ENCODE peak calls at places on chromosomes 11 and 22, in four cellular contexts. Z is OCI-LY7, K is gastrocnemius medialis, J is fibroblast of pulmonary artery. G is an unnamed sample.

GRCh38 chr22:28442264-28442950 is 237.2 kb downstream of the TTC28 start:
- DNase-seq in Z (peak; percentile 63), K (peak; percentile 59), J (peak; percentile 81), G (peak; percentile 65)

GRCh38 chr22:48715511-48715910 is 1112.2 kb downstream of the BRD1 start:
- DNase-seq in Z (no peak), K (no peak), J (no peak), G (no peak)

GRCh38 chr22:47192106-47192650 is 429.7 kb downstream of the TBC1D22A start:
- DNase-seq in Z (no peak), K (no peak), J (no peak), G (no peak)

GRCh38 chr11:120267319-120267718 is 27.4 kb downstream of the POU2F3 start:
- DNase-seq in Z (peak; percentile 3), K (no peak), J (no peak), G (no peak)

GRCh38 chr11:60700689-60701508 is 1.5 kb downstream of the MS4A8 start:
- DNase-seq in Z (peak; percentile 32), K (no peak), J (peak; percentile 11), G (peak; percentile 13)

GRCh38 chr11:121762820-121763219 is 310.1 kb upstream of the SORL1-AS1 start:
- DNase-seq in Z (peak; percentile 23), K (no peak), J (peak; percentile 47), G (peak; percentile 47)

GRCh38 chr22:45240810-45241631 is at the start of gene KIAA0930:
- DNase-seq in Z (peak; percentile 90), K (peak; percentile 69), J (peak; percentile 71), G (peak; percentile 68)

GRCh38 chr22:38345782-38346181 is 28.5 kb upstream of the CSNK1E start:
- DNase-seq in Z (no peak), K (no peak), J (no peak), G (no peak)

GRCh38 chr11:3163241-3163981 is 1.7 kb downstream of the OSBPL5 start:
- DNase-seq in Z (no peak), K (no peak), J (no peak), G (no peak)

GRCh38 chr22:42397332-42398246 is 34.6 kb downstream of the NFAM1 start:
- DNase-seq in Z (peak; percentile 71), K (no peak), J (no peak), G (no peak)

GRCh38 chr11:125591659-125592304 is 870 bp upstream of the STT3A start:
- DNase-seq in Z (peak; percentile 19), K (peak; percentile 7), J (peak; percentile 22), G (peak; percentile 64)

GRCh38 chr11:27319065-27319464 is 44.0 kb downstream of the CCDC34 start:
- DNase-seq in Z (no peak), K (no peak), J (no peak), G (peak; percentile 69)

GRCh38 chr11:93288079-93288478 is 42.5 kb upstream of the DEUP1 start:
- DNase-seq in Z (peak; percentile 74), K (no peak), J (no peak), G (peak; percentile 10)

GRCh38 chr22:47206819-47207218 is 444.4 kb downstream of the TBC1D22A start:
- DNase-seq in Z (no peak), K (no peak), J (no peak), G (no peak)

GRCh38 chr22:42330953-42331525 is 60.6 kb upstream of the TCF20 start:
- DNase-seq in Z (peak; percentile 77), K (no peak), J (no peak), G (no peak)

GRCh38 chr22:42863349-42863911 is 6.4 kb upstream of the ARFGAP3 start:
- DNase-seq in Z (no peak), K (no peak), J (peak; percentile 74), G (peak; percentile 82)

GRCh38 chr22:39282642-39283311 is 36.6 kb downstream of the RPL3 start:
- DNase-seq in Z (no peak), K (no peak), J (peak; percentile 28), G (peak; percentile 41)

GRCh38 chr11:47412152-47412746 is 3.9 kb downstream of the SLC39A13 start:
- DNase-seq in Z (peak; percentile 71), K (no peak), J (peak; percentile 44), G (peak; percentile 36)

GRCh38 chr11:102421262-102421661 is 31.3 kb downstream of the TMEM123 start:
- DNase-seq in Z (peak; percentile 81), K (no peak), J (no peak), G (no peak)

GRCh38 chr11:97740783-97741151 is 1280.0 kb upstream of the CNTN5 start:
- DNase-seq in Z (no peak), K (no peak), J (no peak), G (no peak)

GRCh38 chr11:112004389-112004788 is 20.8 kb upstream of the DLAT start:
- DNase-seq in Z (peak; percentile 70), K (no peak), J (no peak), G (no peak)
- TF ChIP-seq CTCF in Z (peak; percentile 79), K (no peak), J (peak; percentile 32), G (peak; percentile 35)

GRCh38 chr22:41234815-41235687 is 5.7 kb downstream of the CHADL start:
- DNase-seq in Z (no peak), K (no peak), J (no peak), G (no peak)

GRCh38 chr22:41237707-41238569 is 2.8 kb downstream of the CHADL start:
- DNase-seq in Z (peak; percentile 79), K (peak; percentile 17), J (peak; percentile 36), G (peak; percentile 74)

GRCh38 chr22:41239443-41240128 is 1.1 kb downstream of the CHADL start:
- DNase-seq in Z (no peak), K (no peak), J (no peak), G (no peak)

GRCh38 chr22:41238570-41239442 is 1.9 kb downstream of the CHADL start:
- DNase-seq in Z (no peak), K (no peak), J (no peak), G (no peak)

DNA sequence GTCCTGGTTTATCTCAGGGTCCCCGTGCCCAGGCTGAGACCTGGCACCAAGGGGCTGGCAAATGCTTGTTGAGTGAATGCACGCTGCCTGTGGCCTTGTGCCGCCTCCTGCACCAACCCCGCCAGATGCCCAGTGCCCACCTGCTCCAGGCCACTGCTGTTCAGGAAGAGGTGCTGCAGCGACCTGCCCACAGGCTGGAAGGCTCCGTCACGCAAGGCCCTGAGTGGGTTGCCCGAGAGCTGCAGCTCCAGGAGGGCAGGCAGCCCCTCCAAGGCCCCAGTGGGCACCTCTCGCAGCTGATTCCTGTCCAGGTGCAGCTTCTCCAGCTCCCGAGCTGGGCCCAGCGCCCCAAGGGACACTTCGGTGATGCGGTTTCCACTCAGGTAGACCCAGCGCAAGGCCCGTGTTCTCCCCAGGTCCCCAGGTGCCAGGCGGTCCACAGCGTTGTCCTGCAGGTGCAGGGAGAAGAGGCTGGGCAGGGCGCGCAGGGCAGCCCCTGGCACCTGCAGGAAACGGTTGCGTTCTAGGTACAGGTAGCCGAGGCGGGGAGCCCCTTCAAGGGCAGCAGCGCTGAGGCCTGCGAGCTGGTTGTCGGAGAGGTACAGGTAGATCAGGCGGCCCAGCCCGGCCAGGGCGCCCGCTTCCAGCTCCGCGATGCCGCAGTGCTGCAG is 3.6 kb downstream of the CHADL start:
- DNase-seq in Z (no peak), K (no peak), J (no peak), G (no peak)
- H3K4me3 ChIP-seq in Z (no peak overlapping the region), K (peak overlapping the region; percentile 53), J (peak overlapping the region; percentile 12), G (peak overlapping the region; percentile 16)

GRCh38 chr11:114256176-114256897 is 39.9 kb upstream of the NNMT start:
- DNase-seq in Z (no peak), K (no peak), J (no peak), G (no peak)

GRCh38 chr11:114258696-114259095 is 37.5 kb upstream of the NNMT start:
- DNase-seq in Z (peak; percentile 8), K (no peak), J (no peak), G (no peak)

GRCh38 chr11:114256898-114257286 is 39.3 kb upstream of the NNMT start:
- DNase-seq in Z (no peak), K (peak; percentile 65), J (no peak), G (no peak)

GRCh38 chr11:114259124-114259526 is 37.1 kb upstream of the NNMT start:
- DNase-seq in Z (peak; percentile 30), K (peak; percentile 97), J (no peak), G (peak; percentile 38)

DNA sequence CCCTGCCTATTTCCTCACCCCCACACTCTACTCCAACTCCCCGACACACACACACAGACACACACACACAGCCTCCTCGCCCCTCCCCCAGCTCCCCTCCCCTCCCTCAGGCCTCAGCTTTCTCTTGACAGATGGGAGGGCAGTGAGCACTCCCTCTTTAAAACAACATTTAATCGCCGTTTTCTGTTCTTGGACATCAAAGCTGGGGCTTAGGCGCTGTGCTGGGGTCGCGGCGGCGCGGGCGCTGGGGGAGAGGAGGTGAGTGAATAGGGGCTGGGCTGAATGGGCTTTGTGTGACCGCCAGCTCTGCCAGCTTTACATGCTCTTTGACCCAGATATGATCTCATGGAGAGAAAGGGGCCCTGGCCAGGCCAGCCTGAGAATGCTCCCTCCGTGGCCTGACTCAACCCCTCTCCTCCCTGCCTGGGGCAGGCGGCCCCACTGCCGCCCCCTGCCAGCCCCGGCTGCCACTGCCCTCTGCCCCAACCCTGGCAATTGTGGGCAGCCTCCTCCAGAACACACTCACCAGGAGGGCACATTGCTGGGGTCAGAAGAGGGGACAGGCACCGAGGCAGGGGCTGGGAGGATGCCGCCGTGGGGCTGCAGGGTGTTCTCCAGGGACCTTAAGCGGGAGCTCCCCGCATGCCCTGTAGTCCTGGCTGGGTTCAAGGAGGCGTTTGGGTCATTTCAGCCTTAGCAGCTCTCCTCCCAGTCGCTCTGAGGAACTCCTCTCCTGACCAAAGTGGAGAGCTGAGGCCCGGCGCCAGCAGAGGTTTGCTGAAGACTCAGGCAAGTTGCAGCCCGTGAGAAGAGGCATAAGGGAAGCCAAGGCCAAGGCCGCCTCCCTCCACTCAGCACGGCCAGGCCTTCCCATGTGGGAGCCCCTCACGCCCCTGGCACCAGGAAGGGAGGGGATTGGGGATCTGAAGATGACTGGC is 38.3 kb upstream of the NNMT start:
- DNase-seq in Z (no peak), K (peak; percentile 63), J (peak; percentile 64), G (no peak)
- TF ChIP-seq CTCF in Z (no peak), K (peak; percentile 40), J (peak; percentile 26), G (no peak)

GRCh38 chr11:56333156-56333555 is 12.7 kb upstream of the OR8K1 start:
- DNase-seq in Z (no peak), K (no peak), J (no peak), G (no peak)

DNA sequence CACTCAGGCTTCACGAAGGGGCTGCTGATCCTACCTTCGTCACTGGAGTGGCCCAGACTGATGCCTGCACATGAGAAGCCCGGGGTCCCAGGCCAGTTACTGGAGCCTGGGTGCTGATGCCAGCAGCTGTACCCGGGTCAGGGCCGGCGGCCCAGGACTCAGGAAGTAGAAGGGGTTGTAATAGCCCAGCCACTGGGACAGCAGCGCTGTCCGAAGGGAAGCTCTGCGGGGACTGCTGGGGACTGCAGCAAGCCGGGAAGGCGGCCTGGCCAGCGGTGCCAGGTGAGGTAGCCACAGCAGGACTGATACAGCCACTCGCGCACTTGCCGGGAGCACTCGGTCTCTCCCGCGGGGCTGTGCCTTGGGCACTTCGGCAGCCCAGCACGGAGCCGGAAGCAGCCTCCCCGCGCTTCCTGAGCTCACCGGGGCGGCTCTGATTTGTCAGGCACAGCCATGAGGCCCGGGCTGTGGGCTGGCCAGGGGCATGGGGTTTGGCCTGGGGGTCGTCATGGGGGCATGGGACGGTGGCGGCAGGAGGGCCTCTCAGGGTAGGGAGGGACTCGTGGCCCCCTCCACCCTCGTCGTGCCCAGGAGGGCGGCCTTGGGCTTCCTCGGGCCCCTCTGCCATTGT is 13.9 kb upstream of the OR8K1 start:
- DNase-seq in Z (no peak), K (no peak), J (no peak), G (no peak)
- H3K4me3 ChIP-seq in Z (no peak overlapping the region), K (no peak overlapping the region), J (no peak overlapping the region), G (no peak overlapping the region)

GRCh38 chr11:65266210-65266609 is 4.4 kb downstream of the POLA2 start:
- DNase-seq in Z (peak; percentile 33), K (no peak), J (peak; percentile 31), G (no peak)
- TF ChIP-seq CTCF in Z (peak; percentile 83), K (no peak), J (peak; percentile 55), G (no peak)